ENCODE peak calls at places on chromosomes 13 and 19, in eight cellular contexts. Y is colonic mucosa, Z is PC-3, U is tibial nerve, Q is breast epithelium, C is stomach, E is ascending aorta, O is small intestine. M is an unnamed sample.

GRCh38 chr13:29428310-29428991 is 167.0 kb downstream of the SLC7A1 start:
- DNase-seq in U (no peak), Z (no peak), E (peak; percentile 68), C (no peak), O (peak; percentile 32), Q (no peak), Y (no peak), M (no peak)

GRCh38 chr19:50050406-50051223 is 24.8 kb downstream of the ZNF473 start:
- DNase-seq in C (peak; percentile 55), Y (peak; percentile 83), Q (peak; percentile 78), Z (peak; percentile 74), U (peak; percentile 75), E (peak; percentile 85), O (peak; percentile 43), M (peak; percentile 84)

GRCh38 chr19:16611121-16611520 is 16.9 kb downstream of the MED26 start:
- DNase-seq in U (no peak), C (no peak), E (no peak), Z (no peak), O (no peak), Y (no peak), Q (no peak), M (peak; percentile 38)

GRCh38 chr19:33484226-33484774 is 37.3 kb downstream of the PEPD start:
- DNase-seq in O (no peak), Q (no peak), C (no peak), U (no peak), Y (no peak), E (no peak), Z (no peak), M (no peak)

GRCh38 chr13:48902421-48902820 is 73.3 kb upstream of the FNDC3A start:
- DNase-seq in O (peak; percentile 4), E (no peak), Z (peak; percentile 37), U (no peak), C (no peak), Y (no peak), Q (no peak), M (no peak)

GRCh38 chr19:38658462-38659306 is 11.2 kb downstream of the ACTN4 start:
- DNase-seq in U (no peak), O (peak; percentile 91), Y (peak; percentile 70), E (peak; percentile 87), C (peak; percentile 63), Q (peak; percentile 83), Z (peak; percentile 97), M (no peak)

GRCh38 chr19:10911579-10912363 is 16.7 kb downstream of the YIPF2 start:
- DNase-seq in U (no peak), E (no peak), Q (no peak), O (no peak), Z (no peak), Y (no peak), C (no peak), M (no peak)

GRCh38 chr13:94947392-94947791 is 235.0 kb upstream of the SOX21 start:
- DNase-seq in U (no peak), Z (peak; percentile 35), C (no peak), E (no peak), O (no peak), Y (no peak), Q (no peak), M (no peak)

GRCh38 chr13:61765181-61765742 is 349.6 kb upstream of the PCDH20 start:
- DNase-seq in Y (no peak), Q (no peak), Z (no peak), O (no peak), E (no peak), U (no peak), C (no peak), M (no peak)

GRCh38 chr19:23909222-23909621 is 5.5 kb upstream of the ZNF726 start:
- DNase-seq in Q (no peak), C (no peak), U (no peak), E (no peak), Z (no peak), O (no peak), Y (no peak), M (no peak)

DNA sequence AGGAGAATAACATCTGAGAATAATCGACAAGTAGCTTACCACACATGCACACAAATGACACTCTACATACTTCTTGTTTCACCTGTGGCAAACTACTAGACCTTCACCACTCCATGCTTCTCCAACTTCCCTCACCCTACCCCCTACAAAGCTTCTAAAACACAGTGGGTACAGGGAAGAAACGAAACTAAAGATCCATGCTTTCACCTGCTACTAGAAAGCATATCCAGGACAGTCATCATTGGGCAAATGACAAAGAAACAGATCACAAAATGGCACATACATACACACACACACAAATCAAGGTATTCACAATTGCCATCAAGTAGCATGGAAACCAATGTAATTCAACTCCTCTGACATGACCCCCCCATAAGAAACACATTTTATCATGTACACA is 10.6 kb downstream of the BRD4 start:
- DNase-seq in Z (no peak), O (no peak), C (no peak), U (no peak), E (no peak), Y (no peak), Q (no peak), M (no peak)
- H3K4me1 ChIP-seq in Z (peaks cover 12% of the 10 kb centered on the region), O (peaks cover 19% of the 10 kb centered on the region), C (peaks cover 86% of the 10 kb centered on the region), U (peaks cover 91% of the 10 kb centered on the region), E (peaks cover 21% of the 10 kb centered on the region), Y (peaks cover 48% of the 10 kb centered on the region), Q (peaks cover 59% of the 10 kb centered on the region), M (peaks cover 92% of the 10 kb centered on the region)

GRCh38 chr13:59745395-59745788 is 418.3 kb downstream of the DIAPH3 start:
- DNase-seq in Y (no peak), U (no peak), Z (no peak), Q (no peak), C (no peak), E (no peak), O (no peak), M (no peak)

GRCh38 chr13:59743195-59743594 is 420.5 kb downstream of the DIAPH3 start:
- DNase-seq in E (no peak), Y (no peak), U (no peak), O (no peak), Z (no peak), C (no peak), Q (no peak), M (no peak)

GRCh38 chr13:59742467-59742866 is 421.3 kb downstream of the DIAPH3 start:
- DNase-seq in C (no peak), O (no peak), Q (no peak), U (no peak), Z (no peak), Y (no peak), E (no peak), M (no peak)

GRCh38 chr13:59746291-59746962 is 417.3 kb downstream of the DIAPH3 start:
- DNase-seq in O (no peak), Q (no peak), Z (peak; percentile 2), Y (no peak), U (no peak), E (no peak), C (no peak), M (no peak)

DNA sequence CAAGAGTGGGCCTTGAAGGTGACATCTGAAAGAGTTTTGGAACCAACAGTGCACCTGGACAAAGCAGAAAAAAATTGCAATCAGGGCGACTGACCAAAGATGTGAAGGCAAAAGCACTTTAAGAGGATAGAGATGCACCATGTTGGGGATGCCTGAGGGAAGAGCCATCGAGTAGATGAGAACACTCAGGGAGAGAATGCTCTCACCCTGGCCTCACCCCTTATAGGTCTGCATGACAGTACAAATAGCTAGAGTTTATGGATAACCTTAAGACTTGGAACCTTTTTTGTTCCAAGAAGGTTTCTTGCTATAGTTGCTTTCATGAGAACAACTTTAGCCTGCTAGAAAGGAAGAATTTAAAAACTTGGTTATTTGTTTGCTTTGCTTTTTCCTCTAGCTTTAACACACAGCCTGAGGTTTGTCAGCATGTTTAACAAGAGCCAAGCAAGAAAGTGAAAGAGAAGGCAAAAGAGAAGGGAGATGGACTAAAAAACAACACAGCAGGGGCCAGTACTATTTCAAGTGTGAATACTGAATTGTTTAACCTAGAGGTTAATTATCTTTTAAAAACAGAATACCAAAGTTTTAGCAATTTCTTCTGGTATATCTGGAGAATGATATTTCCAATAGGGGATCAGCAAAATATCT is 418.9 kb downstream of the DIAPH3 start:
- DNase-seq in C (no peak), O (no peak), E (no peak), U (no peak), Z (no peak), Y (no peak), Q (no peak), M (no peak)
- H3K27ac ChIP-seq in C (peak overlapping the region; percentile 40), O (no peak overlapping the region), E (no peak overlapping the region), U (no peak overlapping the region), Z (no peak overlapping the region), Y (no peak overlapping the region), Q (no peak overlapping the region), M (no peak overlapping the region)

DNA sequence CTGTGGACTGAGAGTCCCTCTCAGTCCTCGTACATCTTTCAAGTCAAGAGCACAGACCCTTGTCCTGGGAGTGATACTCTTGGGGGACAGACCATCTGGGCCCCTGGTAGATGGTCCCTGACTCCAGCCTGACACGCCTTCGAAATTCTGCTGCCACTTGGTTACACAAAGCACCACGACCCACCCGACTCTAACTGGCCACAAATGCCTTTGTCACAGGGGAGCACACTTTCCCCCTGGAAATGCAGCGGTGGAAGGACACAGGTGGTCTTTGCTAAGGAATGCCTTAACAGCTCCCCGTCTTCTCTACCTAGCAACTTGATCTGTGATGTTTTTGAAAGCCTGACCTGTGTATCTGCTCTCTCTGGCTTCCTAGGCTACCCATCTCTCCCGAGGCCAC is 13.8 kb upstream of the DHRS12 start:
- DNase-seq in E (no peak), U (no peak), C (no peak), Z (no peak), Y (no peak), O (no peak), Q (no peak), M (no peak)
- H3K4me1 ChIP-seq in E (no peaks in the 10 kb centered on the region), U (peaks cover 6% of the 10 kb centered on the region), C (peaks cover 7% of the 10 kb centered on the region), Z (peaks cover 6% of the 10 kb centered on the region), Y (no peaks in the 10 kb centered on the region), O (no peaks in the 10 kb centered on the region), Q (peaks cover 5% of the 10 kb centered on the region), M (peaks cover 14% of the 10 kb centered on the region)

GRCh38 chr13:24921003-24921402 is 157.0 kb downstream of the RNF17 start:
- DNase-seq in Y (no peak), Z (peak; percentile 22), E (no peak), C (no peak), U (no peak), O (no peak), Q (no peak), M (no peak)

GRCh38 chr13:24921881-24922280 is 157.9 kb downstream of the RNF17 start:
- DNase-seq in O (no peak), Q (no peak), Z (no peak), E (no peak), U (no peak), Y (no peak), C (no peak), M (no peak)

GRCh38 chr13:24923305-24923640 is 159.3 kb downstream of the RNF17 start:
- DNase-seq in E (no peak), Z (peak; percentile 15), O (peak; percentile 48), Q (no peak), C (no peak), Y (no peak), U (peak; percentile 33), M (no peak)

GRCh38 chr13:24925318-24926231 is 161.6 kb downstream of the RNF17 start:
- DNase-seq in Q (no peak), U (no peak), Z (no peak), O (peak; percentile 80), E (no peak), Y (no peak), C (no peak), M (no peak)

GRCh38 chr13:24922390-24923304 is 158.7 kb downstream of the RNF17 start:
- DNase-seq in Q (peak; percentile 93), Z (peak; percentile 97), U (peak; percentile 94), Y (peak; percentile 98), O (peak; percentile 97), E (peak; percentile 99), C (peak; percentile 97), M (peak; percentile 98)
- H3K27ac ChIP-seq in Q (peak overlapping the region; percentile 81), Z (peak overlapping the region; percentile 66), U (peak overlapping the region; percentile 80), Y (peak overlapping the region; percentile 94), O (peak overlapping the region; percentile 96), E (peak overlapping the region; percentile 98), C (peak overlapping the region; percentile 97), M (peak overlapping the region; percentile 97)